ENCODE peak calls at places on chromosomes 2 and 18, in six cellular contexts. E is colonic mucosa, Y is endothelial cell, R is endothelial cell of umbilical vein, O is cardiac muscle cell, K is neural crest cell. V is an unnamed sample.

GRCh38 chr2:232321817-232322559 is 56.6 kb upstream of the ALPP start:
- DNase-seq in K (no peak), O (no peak), R (no peak), Y (no peak), E (no peak), V (no peak)

GRCh38 chr2:23903034-23903433 is 23.9 kb downstream of the ATAD2B start:
- DNase-seq in Y (no peak), K (no peak), R (no peak), E (no peak), O (no peak), V (no peak)

GRCh38 chr18:63878343-63878742 is 9.2 kb upstream of the SERPINB2 start:
- DNase-seq in O (no peak), R (no peak), E (no peak), K (no peak), Y (no peak), V (no peak)

GRCh38 chr2:136448986-136449780 is 316.2 kb upstream of the THSD7B start:
- DNase-seq in E (no peak), O (no peak), Y (no peak), R (no peak), K (no peak), V (no peak)

GRCh38 chr2:119679846-119680245 is 845 bp downstream of the TMEM177 start:
- DNase-seq in Y (no peak), E (no peak), R (no peak), K (no peak), O (no peak), V (no peak)

GRCh38 chr18:48521723-48522122 is 17.1 kb upstream of the CTIF start:
- DNase-seq in Y (no peak), K (no peak), R (no peak), E (no peak), O (no peak), V (no peak)

GRCh38 chr2:30666307-30666874 is 140.9 kb downstream of the CAPN13 start:
- DNase-seq in Y (no peak), R (peak; percentile 57), K (no peak), E (peak; percentile 36), O (no peak), V (no peak)

GRCh38 chr2:30709516-30709915 is 97.7 kb downstream of the CAPN13 start:
- DNase-seq in K (no peak), E (no peak), R (no peak), O (no peak), Y (no peak), V (no peak)

GRCh38 chr2:236040600-236041328 is 127.4 kb downstream of the GBX2 start:
- DNase-seq in K (no peak), R (no peak), Y (no peak), E (no peak), O (no peak), V (no peak)

GRCh38 chr2:45992021-45992745 is 305.0 kb upstream of the EPAS1 start:
- DNase-seq in O (no peak), Y (no peak), E (peak; percentile 84), K (no peak), R (no peak), V (no peak)

GRCh38 chr2:25322313-25322712 is 19.4 kb downstream of the DNMT3A start:
- DNase-seq in K (no peak), O (no peak), E (no peak), R (no peak), Y (no peak), V (no peak)

GRCh38 chr2:141029424-141030078 is 1101.3 kb downstream of the LRP1B start:
- DNase-seq in O (no peak), K (no peak), R (no peak), Y (no peak), E (no peak), V (no peak)

GRCh38 chr2:180033993-180034894 is 27.1 kb upstream of the CWC22 start:
- DNase-seq in K (no peak), E (no peak), Y (no peak), R (no peak), O (peak; percentile 28), V (no peak)

GRCh38 chr18:35641916-35642315 is 60.4 kb downstream of the GALNT1 start:
- DNase-seq in K (no peak), Y (no peak), R (no peak), E (no peak), O (no peak), V (no peak)

GRCh38 chr2:20594048-20594750 is 56.7 kb downstream of the HS1BP3 start:
- DNase-seq in K (no peak), O (no peak), R (no peak), E (no peak), Y (no peak), V (no peak)

GRCh38 chr2:20596973-20597867 is 53.7 kb downstream of the HS1BP3 start:
- DNase-seq in K (no peak), E (no peak), Y (no peak), R (peak; percentile 83), O (no peak), V (no peak)

GRCh38 chr2:20596193-20596972 is 54.5 kb downstream of the HS1BP3 start:
- DNase-seq in Y (no peak), R (no peak), E (no peak), O (no peak), K (no peak), V (no peak)

GRCh38 chr2:20594957-20595356 is 55.9 kb downstream of the HS1BP3 start:
- DNase-seq in R (no peak), O (no peak), Y (no peak), E (no peak), K (no peak), V (no peak)

GRCh38 chr2:20595439-20596192 is 55.3 kb downstream of the HS1BP3 start:
- DNase-seq in E (no peak), O (no peak), Y (no peak), K (no peak), R (peak; percentile 65), V (no peak)
- TF ChIP-seq CTCF in E (no peak), O (no peak), Y (no peak), K (no peak), R (no peak), V (no peak)

DNA sequence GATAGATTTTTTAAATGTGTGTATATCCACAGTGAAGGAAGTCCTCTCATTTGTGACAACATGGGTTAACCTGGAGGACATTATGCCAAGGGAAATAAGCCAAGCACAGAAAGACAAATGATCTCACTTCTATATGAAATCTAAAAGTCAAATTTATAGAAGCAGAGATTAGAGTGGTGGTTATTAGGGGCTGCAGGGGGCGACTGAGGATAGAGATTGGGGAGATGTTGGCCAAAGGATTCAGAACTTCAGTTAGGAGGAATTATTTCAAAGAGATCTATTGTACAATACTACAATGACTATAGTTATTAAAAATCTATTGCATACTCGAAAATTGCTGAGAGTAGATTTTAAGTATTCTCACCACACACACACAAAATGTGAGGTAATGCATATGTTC is 252.4 kb upstream of the SLC39A10 start:
- DNase-seq in E (no peak), O (peak; percentile 30), K (no peak), R (no peak), Y (no peak), V (no peak)
- TF ChIP-seq CTCF in E (no peak), O (peak; percentile 4), K (no peak), R (no peak), Y (no peak), V (no peak)

GRCh38 chr2:19810148-19810547 is 91.6 kb downstream of the TTC32 start:
- DNase-seq in R (no peak), K (no peak), E (no peak), Y (no peak), O (no peak), V (no peak)

GRCh38 chr2:19809206-19809605 is 92.6 kb downstream of the TTC32 start:
- DNase-seq in R (no peak), Y (no peak), K (no peak), O (no peak), E (no peak), V (no peak)

GRCh38 chr2:19810637-19811036 is 91.1 kb downstream of the TTC32 start:
- DNase-seq in K (no peak), O (no peak), R (no peak), E (no peak), Y (no peak), V (no peak)

GRCh38 chr2:19811186-19811585 is 90.6 kb downstream of the TTC32 start:
- DNase-seq in K (no peak), R (no peak), O (no peak), E (no peak), Y (no peak), V (no peak)

DNA sequence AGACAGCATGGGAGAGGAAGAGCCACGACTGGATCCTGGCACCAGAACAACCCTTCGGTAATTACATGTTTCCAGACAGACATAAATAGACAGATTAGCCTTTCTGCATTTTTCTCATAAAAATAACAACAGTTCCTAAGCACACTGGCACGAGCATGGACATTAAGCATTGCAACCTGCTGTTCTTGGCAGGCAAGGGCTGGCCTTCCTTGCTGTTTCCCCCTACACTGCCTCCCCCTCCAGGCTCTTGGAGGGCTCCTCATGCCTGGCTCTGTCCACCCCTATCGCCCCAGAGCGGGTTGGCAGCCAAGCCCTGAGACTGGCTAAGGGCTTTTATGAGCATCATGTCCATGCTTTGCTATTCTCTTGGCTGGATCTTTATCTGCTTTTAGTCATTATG is 89.6 kb downstream of the TTC32 start:
- DNase-seq in K (no peak), Y (no peak), E (no peak), R (no peak), O (no peak), V (no peak)
- TF ChIP-seq CTCF in K (no peak), Y (no peak), E (no peak), R (no peak), O (no peak), V (no peak)

GRCh38 chr2:102267774-102268173 is 43.6 kb upstream of the IL1RL1 start:
- DNase-seq in O (no peak), Y (no peak), E (no peak), R (no peak), K (no peak), V (no peak)

GRCh38 chr2:102268529-102269524 is 42.5 kb upstream of the IL1RL1 start:
- DNase-seq in K (no peak), O (no peak), E (no peak), R (no peak), Y (no peak), V (no peak)

GRCh38 chr2:102273619-102274211 is 37.6 kb upstream of the IL1RL1 start:
- DNase-seq in E (no peak), R (peak; percentile 74), Y (no peak), K (no peak), O (no peak), V (no peak)

GRCh38 chr2:102276549-102277201 is 34.7 kb upstream of the IL1RL1 start:
- DNase-seq in R (no peak), O (no peak), K (no peak), E (no peak), Y (no peak), V (no peak)

DNA sequence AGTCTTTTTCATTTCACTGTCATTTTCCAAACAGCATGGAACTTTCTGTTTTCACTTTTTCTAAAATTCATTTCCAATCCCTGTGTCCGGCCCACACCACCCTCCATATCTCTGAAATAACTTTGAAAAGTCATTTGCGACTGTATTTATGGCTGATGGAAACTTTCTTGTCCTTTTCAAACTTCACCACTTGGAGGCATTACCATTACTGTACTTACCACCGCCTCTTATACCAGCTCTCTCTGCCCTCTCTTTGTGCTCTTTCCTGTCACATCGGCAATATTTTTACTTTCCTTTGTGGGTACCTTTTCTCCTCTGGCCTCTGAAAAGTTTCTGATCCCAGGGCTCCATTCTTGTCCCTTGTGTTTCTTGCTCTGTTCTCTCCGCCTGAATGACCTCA is 39.5 kb upstream of the IL1RL1 start:
- DNase-seq in E (no peak), O (no peak), K (no peak), Y (no peak), R (peak; percentile 15), V (no peak)
- TF ChIP-seq CTCF in E (no peak), O (no peak), K (no peak), Y (no peak), R (no peak), V (no peak)

GRCh38 chr2:290090-290722 is 2.3 kb upstream of the ALKAL2 start:
- DNase-seq in E (peak; percentile 75), R (peak; percentile 67), Y (peak; percentile 81), O (peak; percentile 79), K (peak; percentile 66), V (peak; percentile 74)
- TF ChIP-seq CTCF in E (peak; percentile 68), R (peak; percentile 75), Y (no peak), O (peak; percentile 91), K (peak; percentile 80), V (no peak)

V was measured in mesothelial cell of epicardium.